ENCODE peak calls at places on chromosomes 5 and 9, in four cellular contexts. L is heart left ventricle, Q is GM19239, T is NCI-H748 treated with DMSO at 0.1 percent for 48 hours. V is an unnamed sample.

GRCh38 chr5:172788771-172789686 is 18.0 kb upstream of the DUSP1 start:
- DNase-seq in Q (no peak), T (no peak), L (no peak), V (no peak)

GRCh38 chr9:14221558-14221957 is 92.4 kb downstream of the NFIB start:
- DNase-seq in T (no peak), Q (no peak), L (no peak), V (no peak)

GRCh38 chr9:5918460-5918859 is 27.8 kb downstream of the MLANA start:
- DNase-seq in T (no peak), L (no peak), Q (no peak), V (no peak)

GRCh38 chr9:70229026-70229425 is 29.8 kb upstream of the SMC5 start:
- DNase-seq in L (no peak), Q (no peak), T (peak; percentile 48), V (no peak)

GRCh38 chr5:87151547-87151946 is 116.1 kb upstream of the RASA1 start:
- DNase-seq in Q (no peak), T (no peak), L (no peak), V (no peak)

GRCh38 chr5:114319821-114320220 is 42.0 kb upstream of the KCNN2 start:
- DNase-seq in T (no peak), Q (no peak), L (no peak), V (no peak)

GRCh38 chr9:133842721-133843227 is 104.6 kb upstream of the SARDH start:
- DNase-seq in T (peak; percentile 86), L (no peak), Q (no peak), V (no peak)

GRCh38 chr9:21287280-21287679 is 17.8 kb downstream of the IFNA5 start:
- DNase-seq in L (no peak), T (no peak), Q (no peak), V (no peak)

GRCh38 chr9:127862075-127863011 is 7.9 kb upstream of the ENG start:
- DNase-seq in T (no peak), L (peak; percentile 93), Q (no peak), V (peak; percentile 63)

GRCh38 chr5:45454114-45454513 is 242.1 kb downstream of the HCN1 start:
- DNase-seq in L (peak; percentile 33), T (no peak), Q (no peak), V (no peak)

GRCh38 chr5:139486201-139486600 is 3.6 kb upstream of the STING1 start:
- DNase-seq in L (no peak), T (no peak), Q (no peak), V (no peak)

GRCh38 chr9:134693011-134693410 is 51.4 kb downstream of the COL5A1 start:
- DNase-seq in L (no peak), Q (no peak), T (no peak), V (no peak)

GRCh38 chr5:172816887-172817418 is 17.1 kb upstream of the ERGIC1 start:
- DNase-seq in Q (no peak), L (no peak), T (no peak), V (no peak)

GRCh38 chr9:93286252-93287188 is 102.6 kb downstream of the WNK2 start:
- DNase-seq in T (peak; percentile 31), Q (peak; percentile 1), L (no peak), V (no peak)

GRCh38 chr5:133440467-133441115 is 171.8 kb downstream of the FSTL4 start:
- DNase-seq in L (no peak), Q (no peak), T (no peak), V (no peak)

GRCh38 chr9:89493181-89493580 is 4.7 kb downstream of the SEMA4D start:
- DNase-seq in Q (no peak), T (no peak), L (no peak), V (no peak)

GRCh38 chr5:94812232-94812631 is 193.8 kb downstream of the SLF1 start:
- DNase-seq in L (no peak), T (no peak), Q (no peak), V (no peak)

GRCh38 chr5:41794478-41794877 is 75.7 kb downstream of the OXCT1 start:
- DNase-seq in L (no peak), Q (no peak), T (peak; percentile 55), V (no peak)

GRCh38 chr9:83304686-83305085 is 233.5 kb downstream of the FRMD3 start:
- DNase-seq in T (no peak), L (peak; percentile 89), Q (no peak), V (no peak)

GRCh38 chr5:81334304-81335061 is 33.1 kb downstream of the ZCCHC9 start:
- DNase-seq in Q (no peak), L (no peak), T (no peak), V (no peak)

GRCh38 chr5:152994040-152994439 is 496.4 kb upstream of the GRIA1 start:
- DNase-seq in T (no peak), L (no peak), Q (no peak), V (no peak)

GRCh38 chr5:14264605-14265316 is 121.6 kb downstream of the TRIO start:
- DNase-seq in L (peak; percentile 93), T (peak; percentile 99), Q (peak; percentile 43), V (peak; percentile 49)

GRCh38 chr9:73074176-73074708 is 77.4 kb upstream of the ANXA1 start:
- DNase-seq in T (no peak), Q (no peak), L (no peak), V (no peak)

GRCh38 chr9:93064392-93065124 is 6.1 kb downstream of the SUSD3 start:
- DNase-seq in T (no peak), Q (peak; percentile 92), L (no peak), V (peak; percentile 88)

GRCh38 chr5:174413520-174414314 is 310.7 kb upstream of the MSX2 start:
- DNase-seq in T (no peak), L (peak; percentile 40), Q (no peak), V (no peak)

GRCh38 chr5:82183828-82184227 is 94.3 kb downstream of the RPS23 start:
- DNase-seq in Q (no peak), T (no peak), L (no peak), V (no peak)

GRCh38 chr9:100911273-100911672 is 117.3 kb upstream of the PLPPR1 start:
- DNase-seq in Q (no peak), L (no peak), T (peak; percentile 68), V (no peak)

GRCh38 chr9:35689601-35690446 is at the start of gene TPM2:
- DNase-seq in Q (no peak), L (peak; percentile 91), T (no peak), V (no peak)

GRCh38 chr9:70117835-70118319 is 74.2 kb downstream of the MAMDC2 start:
- DNase-seq in T (no peak), Q (no peak), L (no peak), V (no peak)

GRCh38 chr5:170538096-170538465 is 34.3 kb downstream of the KCNIP1 start:
- DNase-seq in T (no peak), L (no peak), Q (no peak), V (no peak)

GRCh38 chr9:121667214-121667613 is 15.8 kb downstream of the DAB2IP start:
- DNase-seq in T (no peak), L (no peak), Q (no peak), V (no peak)

GRCh38 chr5:142716963-142717362 is 31.1 kb upstream of the FGF1 start:
- DNase-seq in T (peak; percentile 8), Q (no peak), L (peak; percentile 75), V (no peak)

GRCh38 chr5:152372875-152373274 is 32.2 kb downstream of the NMUR2 start:
- DNase-seq in T (no peak), L (no peak), Q (no peak), V (no peak)

GRCh38 chr9:112112519-112112918 is 62.6 kb downstream of the SUSD1 start:
- DNase-seq in L (no peak), T (no peak), Q (no peak), V (no peak)

GRCh38 chr9:129027685-129028191 is 393 bp downstream of the SH3GLB2 start:
- DNase-seq in T (peak; percentile 35), L (no peak), Q (peak; percentile 67), V (no peak)

GRCh38 chr5:39283231-39283818 is 64.0 kb upstream of the FYB1 start:
- DNase-seq in T (peak; percentile 81), L (no peak), Q (peak; percentile 40), V (no peak)

V was measured in GM12892.